ENCODE peak calls at places on chromosomes 1 and 21, in four cellular contexts. Q, K, U and X are unnamed samples.

GRCh38 chr1:238141295-238141694 is 250.6 kb upstream of the ZP4 start:
- DNase-seq in Q (no peak), K (no peak), U (no peak), X (no peak)

GRCh38 chr1:196309386-196309785 is 298.9 kb downstream of the KCNT2 start:
- DNase-seq in Q (peak), K (no peak), U (no peak), X (no peak)

GRCh38 chr1:200900877-200901276 is 6.2 kb downstream of the INAVA start:
- DNase-seq in Q (no peak), K (no peak), U (no peak), X (no peak)

GRCh38 chr1:207910678-207911354 is at the start of gene CD34:
- DNase-seq in Q (no peak), K (peak), U (peak), X (no peak)

GRCh38 chr1:5742801-5743200 is 249.4 kb downstream of the NPHP4 start:
- DNase-seq in Q (no peak), K (no peak), U (no peak), X (peak)

GRCh38 chr1:213733708-213734107 is 254.1 kb upstream of the PROX1 start:
- DNase-seq in Q (no peak), K (no peak), U (no peak), X (peak)

GRCh38 chr1:86994061-86994460 is 79.6 kb downstream of the HS2ST1 start:
- DNase-seq in Q (no peak), K (no peak), U (no peak), X (no peak)

GRCh38 chr1:24912359-24913273 is 17.5 kb downstream of the RUNX3 start:
- DNase-seq in Q (no peak), K (no peak), U (no peak), X (no peak)

GRCh38 chr21:26920055-26920454 is 46.8 kb downstream of the ADAMTS5 start:
- DNase-seq in Q (no peak), K (no peak), U (no peak), X (no peak)

GRCh38 chr1:20375563-20375962 is 84.9 kb downstream of the VWA5B1 start:
- DNase-seq in Q (no peak), K (no peak), U (no peak), X (no peak)

GRCh38 chr21:35812679-35813078 is 247.6 kb downstream of the SETD4 start:
- DNase-seq in Q (no peak), K (no peak), U (no peak), X (no peak)

GRCh38 chr21:19507682-19508260 is 1104.2 kb upstream of the TMPRSS15 start:
- DNase-seq in Q (no peak), K (no peak), U (no peak), X (no peak)
- TF ChIP-seq CTCF in Q (no peak), K (no peak), U (no peak), X (no peak)

DNA sequence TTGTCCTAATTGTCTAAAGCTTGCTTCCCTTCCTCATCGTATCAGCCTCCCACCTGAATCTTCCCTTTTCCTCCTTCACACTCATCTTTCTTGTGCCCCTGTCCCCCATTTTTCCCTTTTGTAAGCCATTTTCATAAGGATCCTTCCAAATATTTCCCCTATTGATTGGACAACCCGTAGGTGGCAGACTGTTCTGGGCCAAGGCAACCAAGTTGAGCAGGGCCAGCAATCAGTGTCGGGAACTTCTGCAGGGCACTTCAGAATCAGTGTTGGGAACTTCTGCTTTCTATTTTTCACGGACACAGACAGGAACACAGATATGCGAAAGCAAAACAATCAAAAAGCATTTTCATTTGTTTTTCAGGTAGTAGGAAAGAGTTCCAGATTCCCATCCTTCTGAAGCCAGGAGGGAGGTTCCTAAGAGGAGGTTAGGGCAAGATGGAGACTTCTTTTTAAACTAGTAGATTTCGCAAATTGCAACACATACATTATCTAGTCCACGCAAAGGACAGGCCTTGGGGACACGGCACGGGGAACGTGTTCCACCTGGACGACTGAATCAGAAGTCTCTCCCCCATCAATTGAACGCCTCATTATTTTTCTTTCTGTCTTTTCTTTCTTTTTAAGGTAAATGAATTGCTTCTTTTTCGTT is 691 bp upstream of the MPZL1 start:
- DNase-seq in Q (peak), K (peak), U (peak), X (no peak)
- TF ChIP-seq CTCF in Q (peak), K (peak), U (peak), X (peak)

GRCh38 chr1:176466514-176466913 is 3.5 kb downstream of the PAPPA2 start:
- DNase-seq in Q (no peak), K (no peak), U (no peak), X (peak)
- TF ChIP-seq CTCF in Q (peak), K (no peak), U (peak), X (peak)

GRCh38 chr1:241423541-241424479 is 66.8 kb upstream of the RGS7 start:
- DNase-seq in Q (no peak), K (peak), U (no peak), X (peak)
- TF ChIP-seq CTCF in Q (no peak), K (no peak), U (no peak), X (peak)